ENCODE peak calls at places on chromosome 15, in seven cellular contexts. T is sigmoid colon, J is endothelial cell of umbilical vein, N is breast epithelium, E is suprapubic skin, V is GM23338, K is GM12878. C is an unnamed sample.

GRCh38 chr15:68542771-68543544 is 35.8 kb upstream of the CORO2B start:
- DNase-seq in T (no peak), J (peak; percentile 95), N (no peak), E (no peak), V (no peak), K (no peak), C (no peak)

GRCh38 chr15:60635507-60636352 is 156.8 kb upstream of the ICE2 start:
- DNase-seq in T (no peak), J (peak; percentile 69), N (no peak), E (no peak), V (no peak), K (peak; percentile 79), C (no peak)

GRCh38 chr15:29688981-29689723 is 133.1 kb downstream of the TJP1 start:
- DNase-seq in T (no peak), J (no peak), N (no peak), E (no peak), V (no peak), K (no peak), C (no peak)

GRCh38 chr15:72368895-72369294 is 6.9 kb downstream of the HEXA start:
- DNase-seq in T (no peak), J (no peak), N (peak; percentile 37), E (peak; percentile 70), V (no peak), K (no peak), C (peak; percentile 37)

GRCh38 chr15:77525907-77526581 is 105.4 kb downstream of the HMG20A start:
- DNase-seq in T (peak; percentile 40), J (no peak), N (no peak), E (peak; percentile 35), V (no peak), K (no peak), C (no peak)

GRCh38 chr15:54776410-54776809 is 420.3 kb downstream of the RSL24D1 start:
- DNase-seq in T (no peak), J (no peak), N (no peak), E (no peak), V (no peak), K (no peak), C (no peak)

GRCh38 chr15:78211189-78211921 is 23.0 kb downstream of the ACSBG1 start:
- DNase-seq in T (no peak), J (no peak), N (no peak), E (peak; percentile 53), V (no peak), K (no peak), C (no peak)

GRCh38 chr15:65576669-65577068 is 34.3 kb downstream of the INTS14 start:
- DNase-seq in T (no peak), J (peak; percentile 70), N (no peak), E (no peak), V (no peak), K (no peak), C (no peak)

GRCh38 chr15:68014219-68014618 is 39.9 kb upstream of the PIAS1 start:
- DNase-seq in T (no peak), J (no peak), N (no peak), E (no peak), V (no peak), K (no peak), C (no peak)

GRCh38 chr15:22995786-22996185 is 15.6 kb upstream of the CYFIP1 start:
- DNase-seq in T (no peak), J (no peak), N (no peak), E (no peak), V (no peak), K (no peak), C (no peak)

GRCh38 chr15:43893956-43894355 is 67.2 kb downstream of the WDR76 start:
- DNase-seq in T (no peak), J (no peak), N (no peak), E (no peak), V (no peak), K (no peak), C (no peak)

GRCh38 chr15:98549003-98549402 is 99.3 kb upstream of the IGF1R start:
- DNase-seq in T (no peak), J (no peak), N (no peak), E (no peak), V (no peak), K (no peak), C (no peak)

GRCh38 chr15:33283603-33284002 is 27.2 kb upstream of the RYR3 start:
- DNase-seq in T (no peak), J (no peak), N (no peak), E (no peak), V (no peak), K (no peak), C (no peak)

GRCh38 chr15:87949214-87949933 is 307.2 kb downstream of the NTRK3 start:
- DNase-seq in T (no peak), J (no peak), N (peak; percentile 63), E (no peak), V (no peak), K (no peak), C (no peak)

GRCh38 chr15:71743861-71744382 is 66.4 kb upstream of the NR2E3 start:
- DNase-seq in T (no peak), J (peak; percentile 53), N (peak; percentile 34), E (no peak), V (peak; percentile 79), K (no peak), C (peak; percentile 49)

GRCh38 chr15:75195122-75195765 is 6.4 kb upstream of the C15orf39 start:
- DNase-seq in T (no peak), J (no peak), N (no peak), E (no peak), V (peak; percentile 93), K (no peak), C (no peak)
- H3K27ac ChIP-seq in T (no peak overlapping the region), J (no peak overlapping the region), N (no peak overlapping the region), E (no peak overlapping the region), V (no peak overlapping the region), K (no peak overlapping the region), C (no peak overlapping the region)

DNA sequence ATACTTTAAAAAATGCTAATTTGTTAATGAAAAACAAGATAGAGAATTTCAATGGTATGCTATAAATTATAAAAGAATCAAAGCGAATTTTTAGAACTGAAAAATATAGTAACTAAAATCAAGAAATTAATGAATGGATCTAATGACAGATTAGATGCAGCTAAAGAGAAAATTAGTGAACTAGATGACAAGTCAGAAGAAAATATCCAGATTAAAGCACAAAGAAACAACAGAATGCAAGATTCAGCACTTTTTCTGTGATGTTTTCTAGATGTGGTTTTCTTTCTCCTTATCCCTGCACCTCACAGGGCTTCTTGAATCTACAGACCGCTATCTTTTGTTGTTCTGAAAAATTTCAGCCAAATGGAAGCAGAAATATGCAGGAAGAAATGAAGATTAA is 54.4 kb downstream of the INO80 start:
- DNase-seq in T (no peak), J (no peak), N (no peak), E (no peak), V (no peak), K (no peak), C (no peak)
- H3K36me3 ChIP-seq in T (peaks cover 42% of the 10 kb centered on the region), J (peaks cover 14% of the 10 kb centered on the region), N (peaks cover 7% of the 10 kb centered on the region), E (peaks cover 96% of the 10 kb centered on the region), V (peaks cover 57% of the 10 kb centered on the region), K (peaks cover 8% of the 10 kb centered on the region), C (no peaks in the 10 kb centered on the region)

GRCh38 chr15:55829826-55830225 is 86.9 kb upstream of the PRTG start:
- DNase-seq in T (no peak), J (no peak), N (no peak), E (no peak), V (no peak), K (peak; percentile 32), C (no peak)

GRCh38 chr15:55827965-55828364 is 85.0 kb upstream of the PRTG start:
- DNase-seq in T (no peak), J (no peak), N (no peak), E (no peak), V (no peak), K (no peak), C (no peak)

GRCh38 chr15:55823699-55824098 is 80.7 kb upstream of the PRTG start:
- DNase-seq in T (no peak), J (no peak), N (no peak), E (no peak), V (no peak), K (no peak), C (no peak)

GRCh38 chr15:55824857-55825613 is 82.1 kb upstream of the PRTG start:
- DNase-seq in T (no peak), J (no peak), N (no peak), E (no peak), V (peak; percentile 55), K (no peak), C (no peak)

DNA sequence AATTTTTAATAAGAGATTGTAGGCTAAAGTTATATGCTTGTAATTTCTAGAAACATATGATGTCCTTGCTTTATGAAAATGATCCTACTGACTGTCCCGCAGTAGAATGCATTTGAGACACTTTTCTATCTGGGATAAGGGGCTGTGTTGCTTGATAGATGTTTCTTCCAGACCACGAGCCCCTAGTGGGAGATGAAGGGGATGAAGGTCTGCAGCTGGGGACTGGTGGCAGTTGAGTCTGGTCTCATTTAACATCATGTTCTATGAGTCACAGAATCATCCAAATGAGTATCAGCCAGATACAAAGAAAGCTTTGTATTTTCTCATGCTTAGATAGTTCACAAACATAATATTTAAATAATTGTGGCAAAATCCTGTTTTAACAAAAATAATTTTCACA is 84.3 kb upstream of the PRTG start:
- DNase-seq in T (no peak), J (no peak), N (no peak), E (no peak), V (peak; percentile 16), K (no peak), C (no peak)
- TF ChIP-seq POLR2AphosphoS5 in T (no peak), J (no peak), N (no peak), E (no peak), V (no peak), K (no peak), C (no peak)

GRCh38 chr15:37111427-37111717 is 11.0 kb upstream of the MEIS2 start:
- DNase-seq in T (no peak), J (no peak), N (no peak), E (no peak), V (no peak), K (no peak), C (no peak)
- H3K27ac ChIP-seq in T (peak overlapping the region; percentile 96), J (no peak overlapping the region), N (peak overlapping the region; percentile 79), E (no peak overlapping the region), V (no peak overlapping the region), K (no peak overlapping the region), C (peak overlapping the region; percentile 87)

C was measured in prostate gland.